ENCODE peak calls at places on chromosomes 4 and X, in four cellular contexts. V is IMR-90, U is esophagus squamous epithelium, K is Peyer's patch. I is an unnamed sample.

GRCh38 chr4:53547983-53548382 is 43.3 kb downstream of the LNX1 start:
- DNase-seq in K (no peak), U (no peak), V (no peak), I (no peak)

GRCh38 chr4:52545099-52546069 is 113.7 kb downstream of the USP46 start:
- DNase-seq in K (peak; percentile 76), U (no peak), V (peak; percentile 65), I (peak; percentile 88)

GRCh38 chrX:37759878-37760418 is 19.9 kb upstream of the CYBB start:
- DNase-seq in K (no peak), U (no peak), V (no peak), I (no peak)

GRCh38 chrX:47179221-47179927 is 14.3 kb upstream of the UBA1 start:
- DNase-seq in V (no peak), U (no peak), K (no peak), I (no peak)

GRCh38 chr4:154344686-154345085 is 146.9 kb downstream of the DCHS2 start:
- DNase-seq in V (no peak), U (no peak), K (no peak), I (no peak)

GRCh38 chr4:84920591-84920990 is 45.9 kb downstream of the WDFY3 start:
- DNase-seq in V (peak; percentile 78), U (no peak), K (no peak), I (no peak)

GRCh38 chrX:39650883-39651282 is 446.9 kb downstream of the BCOR start:
- DNase-seq in K (no peak), V (no peak), U (no peak), I (no peak)

GRCh38 chr4:130077275-130077674 is 981.3 kb downstream of the C4orf33 start:
- DNase-seq in V (no peak), U (no peak), K (no peak), I (no peak)

GRCh38 chr4:6747690-6748068 is 31.7 kb downstream of the BLOC1S4 start:
- DNase-seq in U (no peak), K (no peak), V (no peak), I (peak; percentile 16)

GRCh38 chr4:6750302-6751221 is 32.0 kb upstream of the KIAA0232 start:
- DNase-seq in U (no peak), V (no peak), K (peak; percentile 90), I (no peak)

GRCh38 chr4:6748286-6748685 is 32.3 kb downstream of the BLOC1S4 start:
- DNase-seq in U (no peak), K (no peak), V (no peak), I (no peak)

GRCh38 chr4:6751611-6752485 is 30.7 kb upstream of the KIAA0232 start:
- DNase-seq in K (no peak), V (peak; percentile 10), U (no peak), I (no peak)

GRCh38 chr4:6749340-6750171 is 33.0 kb upstream of the KIAA0232 start:
- DNase-seq in U (peak; percentile 30), V (peak; percentile 33), K (peak; percentile 96), I (peak; percentile 68)
- TF ChIP-seq POLR2A in U (no peak), V (no peak), K (peak; percentile 85), I (peak; percentile 36)

GRCh38 chr4:71260544-71260943 is 78.3 kb upstream of the SLC4A4 start:
- DNase-seq in U (no peak), V (no peak), K (no peak), I (no peak)

GRCh38 chr4:71259911-71260331 is 78.9 kb upstream of the SLC4A4 start:
- DNase-seq in K (no peak), U (no peak), V (no peak), I (peak; percentile 47)

GRCh38 chr4:71261001-71261400 is 77.8 kb upstream of the SLC4A4 start:
- DNase-seq in U (no peak), V (no peak), K (no peak), I (no peak)

GRCh38 chr4:71261633-71262121 is 77.1 kb upstream of the SLC4A4 start:
- DNase-seq in K (no peak), V (peak; percentile 37), U (no peak), I (no peak)

DNA sequence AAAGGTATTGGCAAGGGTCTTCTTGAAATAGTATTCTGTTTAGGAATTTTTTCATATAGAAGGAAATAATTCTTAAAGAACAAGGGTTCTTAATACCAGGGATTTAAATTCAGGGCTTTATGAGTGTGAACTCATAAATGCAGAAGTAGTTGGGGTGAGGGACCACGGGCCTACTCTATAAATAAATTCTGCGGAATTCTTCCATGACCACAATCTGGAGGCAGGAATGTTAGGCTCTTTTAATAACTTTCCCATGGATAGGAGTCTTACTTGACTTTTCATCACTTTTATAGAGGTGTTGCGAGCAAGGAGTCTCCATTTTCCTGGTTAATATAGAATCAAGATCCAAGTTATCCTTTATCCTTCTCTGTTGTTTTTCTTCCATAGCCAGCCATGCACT is 76.7 kb upstream of the SLC4A4 start:
- DNase-seq in U (no peak), K (no peak), V (peak; percentile 62), I (no peak)
- H3K27ac ChIP-seq in U (no peak overlapping the region), K (no peak overlapping the region), V (no peak overlapping the region), I (no peak overlapping the region)

GRCh38 chr4:86918539-86919072 is 16.2 kb upstream of the AFF1 start:
- DNase-seq in U (no peak), V (peak; percentile 86), K (no peak), I (no peak)

GRCh38 chr4:86921608-86922252 is 13.1 kb upstream of the AFF1 start:
- DNase-seq in K (no peak), V (no peak), U (no peak), I (no peak)

GRCh38 chr4:86917212-86918039 is 17.4 kb upstream of the AFF1 start:
- DNase-seq in K (no peak), U (no peak), V (no peak), I (no peak)

GRCh38 chr4:86916392-86916791 is 18.4 kb upstream of the AFF1 start:
- DNase-seq in V (no peak), K (no peak), U (no peak), I (no peak)

DNA sequence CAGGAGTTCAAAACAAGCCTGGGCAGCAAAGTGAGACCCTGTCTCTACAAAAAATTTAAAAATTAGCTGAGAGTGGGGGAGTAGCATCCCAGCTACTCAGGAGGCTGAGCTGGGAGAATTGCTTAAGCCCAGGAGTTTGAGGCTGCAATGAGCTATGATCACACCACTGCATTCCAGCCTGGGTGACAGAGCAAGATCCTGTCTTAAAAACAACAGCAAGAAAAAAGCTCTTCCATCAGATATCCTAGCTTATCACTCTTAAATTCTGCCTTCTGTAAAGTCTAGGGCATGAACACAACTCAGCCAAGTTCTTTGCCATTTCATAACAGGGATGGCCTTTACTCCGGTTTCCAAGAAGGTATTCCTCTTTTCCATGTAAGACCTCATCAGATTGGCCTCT is 15.0 kb upstream of the AFF1 start:
- DNase-seq in V (peak; percentile 24), U (no peak), K (no peak), I (no peak)
- TF ChIP-seq CTCF in V (no peak), U (no peak), K (no peak), I (no peak)

GRCh38 chrX:100874240-100874798 is at the start of gene NOX1:
- DNase-seq in V (peak; percentile 13), U (no peak), K (no peak), I (no peak)
- TF ChIP-seq POLR2A in V (no peak), U (no peak), K (no peak), I (no peak)

GRCh38 chr4:16043820-16044554 is 39.8 kb downstream of the PROM1 start:
- DNase-seq in V (no peak), K (no peak), U (no peak), I (no peak)
- H3K27ac ChIP-seq in V (no peak overlapping the region), K (no peak overlapping the region), U (no peak overlapping the region), I (peak overlapping the region; percentile 11)

DNA sequence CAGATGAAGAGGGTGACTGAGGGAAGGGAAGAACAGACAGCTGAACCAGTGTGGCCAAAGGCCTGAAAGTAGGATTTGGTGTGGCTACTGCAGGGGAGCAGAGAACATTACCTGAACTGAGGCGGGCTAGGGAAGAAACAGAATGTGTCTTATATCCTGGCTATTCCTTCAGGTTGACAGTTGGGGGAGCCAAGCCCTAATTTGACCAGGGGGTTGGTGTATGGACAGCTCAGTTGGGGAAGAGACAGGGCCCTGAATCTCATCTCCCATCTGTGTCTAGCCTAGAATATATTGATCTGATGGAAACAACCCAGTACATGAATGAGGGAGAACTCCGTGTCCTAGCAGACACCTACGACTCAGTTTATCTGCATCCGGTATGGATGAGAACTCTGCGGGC is 4.2 kb downstream of the HDAC6 start:
- DNase-seq in U (no peak), K (no peak), V (no peak), I (no peak)
- TF ChIP-seq CTCF in U (no peak), K (no peak), V (no peak), I (no peak)

GRCh38 chrX:129932137-129932791 is 26.3 kb downstream of the UTP14A start:
- DNase-seq in V (peak; percentile 81), K (peak; percentile 92), U (peak; percentile 75), I (peak; percentile 91)
- TF ChIP-seq POLR2A in V (no peak), K (no peak), U (no peak), I (no peak)

GRCh38 chr4:22842360-22842759 is 149.6 kb downstream of the GBA3 start:
- DNase-seq in U (no peak), K (no peak), V (no peak), I (no peak)
- H3K27ac ChIP-seq in U (no peak overlapping the region), K (no peak overlapping the region), V (no peak overlapping the region), I (no peak overlapping the region)

GRCh38 chrX:16112428-16112827 is 10.9 kb upstream of the GRPR start:
- DNase-seq in K (no peak), U (no peak), V (no peak), I (no peak)
- TF ChIP-seq CTCF in K (no peak), U (no peak), V (peak; percentile 24), I (no peak)